ENCODE peak calls at places on chromosomes 4 and X, in eight cellular contexts. A, U, J, V, X, Q, W and D are unnamed samples.

GRCh38 chrX:40127052-40127451 is 29.3 kb upstream of the BCOR start:
- DNase-seq in A (no peak), U (no peak), J (no peak), V (no peak), X (no peak), Q (no peak), W (no peak), D (no peak)

GRCh38 chr4:184666670-184667069 is 17.1 kb downstream of the PRIMPOL start:
- DNase-seq in A (no peak), U (no peak), J (no peak), V (no peak), X (no peak), Q (no peak), W (no peak), D (no peak)

GRCh38 chr4:125244848-125245450 is 69.8 kb upstream of the FAT4 start:
- DNase-seq in A (no peak), U (no peak), J (no peak), V (no peak), X (no peak), Q (peak), W (no peak), D (no peak)

GRCh38 chr4:36348403-36348938 is 67.1 kb downstream of the DTHD1 start:
- DNase-seq in A (no peak), U (no peak), J (no peak), V (no peak), X (no peak), Q (peak), W (no peak), D (no peak)

GRCh38 chrX:153526040-153526439 is 8.6 kb downstream of the ATP2B3 start:
- DNase-seq in A (no peak), U (no peak), J (no peak), V (no peak), X (no peak), Q (no peak), W (no peak), D (no peak)

GRCh38 chr4:116229420-116229819 is 856.0 kb downstream of the TRAM1L1 start:
- DNase-seq in A (no peak), U (no peak), J (no peak), V (no peak), X (no peak), Q (no peak), W (no peak), D (no peak)

GRCh38 chr4:74768857-74769525 is 25.3 kb downstream of the BTC start:
- DNase-seq in A (peak), U (no peak), J (no peak), V (no peak), X (no peak), Q (no peak), W (no peak), D (no peak)

GRCh38 chrX:136251042-136251991 is at the start of gene MAP7D3:
- DNase-seq in A (peak), U (no peak), J (peak), V (peak), X (peak), Q (peak), W (peak), D (peak)

GRCh38 chr4:165834116-165834515 is 38.9 kb upstream of the TLL1 start:
- DNase-seq in A (no peak), U (no peak), J (no peak), V (no peak), X (no peak), Q (no peak), W (no peak), D (no peak)